ENCODE peak calls at places on chromosomes 6 and 20, in five cellular contexts. K is Calu3, U is cardiac fibroblast, A is DND-41, C is HFFc6. Y is an unnamed sample.

GRCh38 chr6:45892696-45893095 is 123.0 kb downstream of the CLIC5 start:
- DNase-seq in K (no peak), A (no peak), C (no peak), U (no peak), Y (no peak)

GRCh38 chr6:23228439-23229024 is 659.2 kb downstream of the HDGFL1 start:
- DNase-seq in A (no peak), U (no peak), K (no peak), C (no peak), Y (no peak)

GRCh38 chr20:20184149-20184548 is 131.8 kb downstream of the CFAP61 start:
- DNase-seq in U (peak), A (peak), C (no peak), K (no peak), Y (no peak)

GRCh38 chr6:37175332-37176267 is 5.6 kb downstream of the PIM1 start:
- DNase-seq in U (no peak), C (no peak), A (no peak), K (no peak), Y (no peak)

GRCh38 chr6:24492475-24492874 is 2.3 kb upstream of the ALDH5A1 start:
- DNase-seq in A (no peak), C (peak), U (no peak), K (peak), Y (peak)

GRCh38 chr6:41161851-41162552 is 914 bp downstream of the TREM2 start:
- DNase-seq in U (no peak), C (no peak), K (no peak), A (no peak), Y (no peak)

GRCh38 chr20:5969348-5969935 is 19.0 kb downstream of the MCM8 start:
- DNase-seq in K (no peak), U (no peak), C (no peak), A (no peak), Y (no peak)

GRCh38 chr6:55276745-55277627 is 50.3 kb upstream of the GFRAL start:
- DNase-seq in A (peak), U (peak), C (peak), K (peak), Y (peak)

GRCh38 chr20:3068986-3069900 is 2.2 kb upstream of the OXT start:
- DNase-seq in K (peak), C (peak), A (no peak), U (peak), Y (no peak)
- TF ChIP-seq CTCF in K (no peak), C (no peak), A (peak), U (no peak), Y (no peak)

GRCh38 chr6:155147958-155148663 is 115.7 kb upstream of the CLDN20 start:
- DNase-seq in A (no peak), U (no peak), K (no peak), C (no peak), Y (no peak)

GRCh38 chr6:155150967-155151671 is 112.7 kb upstream of the CLDN20 start:
- DNase-seq in K (no peak), U (no peak), A (no peak), C (no peak), Y (no peak)

GRCh38 chr6:155154158-155154830 is 109.5 kb upstream of the CLDN20 start:
- DNase-seq in A (peak), U (peak), C (peak), K (no peak), Y (no peak)

GRCh38 chr6:155155787-155156447 is 107.9 kb upstream of the CLDN20 start:
- DNase-seq in K (no peak), U (no peak), A (no peak), C (no peak), Y (no peak)

GRCh38 chr6:155152211-155153076 is 111.4 kb upstream of the CLDN20 start:
- DNase-seq in K (no peak), A (no peak), C (no peak), U (no peak), Y (peak)
- TF ChIP-seq CTCF in K (no peak), A (peak), C (peak), U (peak), Y (no peak)

GRCh38 chr20:37758332-37758731 is 64.5 kb downstream of the CTNNBL1 start:
- DNase-seq in A (peak), U (no peak), C (no peak), K (peak), Y (peak)
- TF ChIP-seq CTCF in A (no peak), U (no peak), C (peak), K (peak), Y (peak)

GRCh38 chr20:48742233-48742632 is 85.6 kb downstream of the PREX1 start:
- DNase-seq in K (no peak), C (no peak), A (no peak), U (no peak), Y (no peak)

GRCh38 chr20:48741669-48742068 is 86.1 kb downstream of the PREX1 start:
- DNase-seq in U (no peak), C (no peak), A (no peak), K (no peak), Y (no peak)

GRCh38 chr20:48743807-48744206 is 84.0 kb downstream of the PREX1 start:
- DNase-seq in A (no peak), U (no peak), K (no peak), C (no peak), Y (no peak)

GRCh38 chr20:48744515-48744914 is 83.3 kb downstream of the PREX1 start:
- DNase-seq in K (no peak), U (no peak), C (no peak), A (no peak), Y (no peak)

DNA sequence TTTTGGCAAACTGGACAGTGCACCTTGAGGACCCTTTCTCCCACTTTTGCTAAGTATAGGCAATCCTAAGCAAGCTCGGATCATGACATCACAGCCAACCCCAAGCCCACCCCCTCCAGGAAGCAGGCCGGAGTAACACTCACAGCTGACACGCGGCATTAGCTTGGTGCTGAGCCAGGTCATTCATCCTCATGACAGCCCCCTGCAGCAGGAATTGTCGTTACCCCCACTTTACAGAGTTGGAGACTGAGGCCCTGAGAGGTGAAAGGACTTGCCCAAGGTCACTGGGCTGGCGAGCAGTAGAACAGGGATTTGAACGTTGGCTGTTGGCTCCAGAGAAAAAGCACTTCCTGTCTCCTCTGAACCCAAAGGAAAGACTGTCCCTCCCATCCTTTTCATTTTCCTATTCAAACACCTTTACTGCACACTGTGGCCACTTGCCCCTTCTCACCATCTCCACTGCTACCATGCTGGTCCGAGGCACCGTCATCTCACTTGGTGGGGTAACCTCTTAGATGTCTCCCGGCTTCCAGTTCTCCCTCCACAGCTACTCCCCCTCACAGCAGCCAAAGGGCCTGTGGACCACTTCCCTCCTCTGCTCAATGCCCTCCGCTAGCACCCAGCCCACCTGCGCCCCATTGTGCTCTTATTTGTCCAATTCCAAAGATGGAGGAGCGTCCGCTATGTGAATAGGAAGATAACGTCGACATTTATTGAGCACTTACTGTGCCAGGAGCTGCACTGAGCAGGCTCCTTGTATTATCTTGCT is 84.7 kb downstream of the PREX1 start:
- DNase-seq in A (no peak), U (no peak), C (no peak), K (no peak), Y (no peak)
- TF ChIP-seq CTCF in A (no peak), U (no peak), C (no peak), K (no peak), Y (no peak)

GRCh38 chr6:57040011-57040410 is 6.5 kb upstream of the KIAA1586 start:
- DNase-seq in U (no peak), C (no peak), K (peak), A (no peak), Y (no peak)
- TF ChIP-seq CTCF in U (peak), C (no peak), K (peak), A (peak), Y (no peak)

GRCh38 chr6:68196645-68197044 is 438.4 kb upstream of the ADGRB3 start:
- DNase-seq in U (peak), K (no peak), A (no peak), C (no peak), Y (no peak)
- TF ChIP-seq CTCF in U (peak), K (no peak), A (peak), C (peak), Y (no peak)

GRCh38 chr20:58054744-58055373 is 173.6 kb downstream of the ANKRD60 start:
- DNase-seq in C (no peak), U (no peak), K (no peak), A (no peak), Y (peak)
- TF ChIP-seq CTCF in C (no peak), U (no peak), K (no peak), A (no peak), Y (no peak)

GRCh38 chr6:108163644-108164536 is 1.9 kb upstream of the NR2E1 start:
- DNase-seq in A (no peak), K (no peak), C (no peak), U (no peak), Y (no peak)

GRCh38 chr6:108164815-108165706 is 761 bp upstream of the NR2E1 start:
- DNase-seq in A (no peak), C (no peak), K (no peak), U (no peak), Y (no peak)

GRCh38 chr6:108164537-108164814 is 1.3 kb upstream of the NR2E1 start:
- DNase-seq in U (no peak), A (no peak), K (no peak), C (no peak), Y (no peak)

GRCh38 chr6:108161724-108162282 is 4.0 kb upstream of the NR2E1 start:
- DNase-seq in A (no peak), C (no peak), K (no peak), U (no peak), Y (no peak)

GRCh38 chr6:108163267-108163643 is 2.6 kb upstream of the NR2E1 start:
- DNase-seq in U (no peak), C (no peak), K (no peak), A (no peak), Y (no peak)
- TF ChIP-seq CTCF in U (no peak), C (no peak), K (no peak), A (peak), Y (no peak)